ENCODE peak calls at places on chromosomes 6 and 20, in five cellular contexts. U, H, Z, E and B are unnamed samples.

GRCh38 chr20:1741309-1742048 is 83.9 kb upstream of the SIRPG start:
- DNase-seq in U (no peak), H (no peak), Z (no peak), E (no peak), B (no peak)

GRCh38 chr20:2993250-2993649 is 50.2 kb upstream of the GNRH2 start:
- DNase-seq in U (no peak), H (no peak), Z (no peak), E (no peak), B (peak; percentile 68)

GRCh38 chr6:70706491-70707123 is 38.9 kb downstream of the SMAP1 start:
- DNase-seq in U (no peak), H (no peak), Z (peak; percentile 39), E (peak; percentile 47), B (peak; percentile 67)

GRCh38 chr6:107248147-107248546 is 132.8 kb upstream of the BEND3 start:
- DNase-seq in U (no peak), H (no peak), Z (no peak), E (no peak), B (no peak)

GRCh38 chr6:45185403-45186251 is 142.5 kb upstream of the RUNX2 start:
- DNase-seq in U (no peak), H (no peak), Z (no peak), E (no peak), B (no peak)

GRCh38 chr6:122799140-122799539 is 10.1 kb downstream of the SMPDL3A start:
- DNase-seq in U (no peak), H (no peak), Z (no peak), E (no peak), B (no peak)

GRCh38 chr20:25211273-25211672 is 15.8 kb downstream of the ENTPD6 start:
- DNase-seq in U (no peak), H (no peak), Z (no peak), E (no peak), B (no peak)

GRCh38 chr20:25672659-25673058 is 24.0 kb downstream of the ZNF337 start:
- DNase-seq in U (no peak), H (no peak), Z (no peak), E (no peak), B (no peak)

GRCh38 chr6:81751388-81752083 is 945 bp downstream of the TENT5A start:
- DNase-seq in U (no peak), H (peak; percentile 39), Z (peak; percentile 18), E (peak; percentile 69), B (peak; percentile 42)

GRCh38 chr6:151627689-151628444 is 134.1 kb downstream of the CCDC170 start:
- DNase-seq in U (no peak), H (no peak), Z (no peak), E (no peak), B (no peak)

GRCh38 chr6:143507358-143508145 is 4.0 kb downstream of the FUCA2 start:
- DNase-seq in U (no peak), H (no peak), Z (no peak), E (peak; percentile 44), B (no peak)

GRCh38 chr6:149779644-149779963 is 30.1 kb downstream of the PCMT1 start:
- DNase-seq in U (no peak), H (no peak), Z (no peak), E (no peak), B (peak; percentile 46)

GRCh38 chr6:144284753-144285547 is at the start of gene UTRN:
- DNase-seq in U (no peak), H (peak; percentile 88), Z (peak; percentile 88), E (peak; percentile 90), B (peak; percentile 63)

GRCh38 chr6:93799226-93799625 is 379.9 kb upstream of the EPHA7 start:
- DNase-seq in U (no peak), H (no peak), Z (no peak), E (no peak), B (no peak)

GRCh38 chr20:1805161-1805581 is 90.0 kb upstream of the SIRPA start:
- DNase-seq in U (no peak), H (no peak), Z (no peak), E (no peak), B (peak; percentile 14)

GRCh38 chr20:14741616-14742015 is 404.2 kb upstream of the FLRT3 start:
- DNase-seq in U (no peak), H (no peak), Z (no peak), E (no peak), B (no peak)

GRCh38 chr6:144219056-144219685 is 66.0 kb upstream of the UTRN start:
- DNase-seq in U (no peak), H (no peak), Z (no peak), E (peak; percentile 64), B (no peak)

GRCh38 chr6:958531-958930 is 265.6 kb upstream of the EXOC2 start:
- DNase-seq in U (no peak), H (no peak), Z (no peak), E (peak; percentile 56), B (peak; percentile 1)

GRCh38 chr6:76852776-76853175 is 610.5 kb downstream of the HTR1B start:
- DNase-seq in U (no peak), H (no peak), Z (no peak), E (peak; percentile 53), B (no peak)

GRCh38 chr6:7542065-7542877 is 800 bp downstream of the DSP start:
- DNase-seq in U (no peak), H (peak; percentile 56), Z (peak; percentile 69), E (peak; percentile 46), B (peak; percentile 43)

GRCh38 chr20:35831983-35832382 is 60.2 kb downstream of the PHF20 start:
- DNase-seq in U (no peak), H (no peak), Z (no peak), E (no peak), B (no peak)

GRCh38 chr20:48096957-48097890 is 311.9 kb upstream of the SULF2 start:
- DNase-seq in U (no peak), H (no peak), Z (no peak), E (no peak), B (no peak)

GRCh38 chr6:164185342-164185920 is 770.9 kb downstream of the QKI start:
- DNase-seq in U (no peak), H (no peak), Z (no peak), E (no peak), B (no peak)

GRCh38 chr6:31907158-31907813 is 5.4 kb upstream of the ZBTB12 start:
- DNase-seq in U (no peak), H (no peak), Z (no peak), E (peak; percentile 93), B (peak; percentile 72)
- H2BK12ac ChIP-seq in U (no peak overlapping the region), H (no peak overlapping the region), Z (no peak overlapping the region), E (no peak overlapping the region), B (no peak overlapping the region)

GRCh38 chr6:20946037-20946436 is 411.8 kb downstream of the CDKAL1 start:
- DNase-seq in U (no peak), H (no peak), Z (no peak), E (peak; percentile 52), B (no peak)
- H2BK12ac ChIP-seq in U (no peak overlapping the region), H (no peak overlapping the region), Z (no peak overlapping the region), E (no peak overlapping the region), B (no peak overlapping the region)

DNA sequence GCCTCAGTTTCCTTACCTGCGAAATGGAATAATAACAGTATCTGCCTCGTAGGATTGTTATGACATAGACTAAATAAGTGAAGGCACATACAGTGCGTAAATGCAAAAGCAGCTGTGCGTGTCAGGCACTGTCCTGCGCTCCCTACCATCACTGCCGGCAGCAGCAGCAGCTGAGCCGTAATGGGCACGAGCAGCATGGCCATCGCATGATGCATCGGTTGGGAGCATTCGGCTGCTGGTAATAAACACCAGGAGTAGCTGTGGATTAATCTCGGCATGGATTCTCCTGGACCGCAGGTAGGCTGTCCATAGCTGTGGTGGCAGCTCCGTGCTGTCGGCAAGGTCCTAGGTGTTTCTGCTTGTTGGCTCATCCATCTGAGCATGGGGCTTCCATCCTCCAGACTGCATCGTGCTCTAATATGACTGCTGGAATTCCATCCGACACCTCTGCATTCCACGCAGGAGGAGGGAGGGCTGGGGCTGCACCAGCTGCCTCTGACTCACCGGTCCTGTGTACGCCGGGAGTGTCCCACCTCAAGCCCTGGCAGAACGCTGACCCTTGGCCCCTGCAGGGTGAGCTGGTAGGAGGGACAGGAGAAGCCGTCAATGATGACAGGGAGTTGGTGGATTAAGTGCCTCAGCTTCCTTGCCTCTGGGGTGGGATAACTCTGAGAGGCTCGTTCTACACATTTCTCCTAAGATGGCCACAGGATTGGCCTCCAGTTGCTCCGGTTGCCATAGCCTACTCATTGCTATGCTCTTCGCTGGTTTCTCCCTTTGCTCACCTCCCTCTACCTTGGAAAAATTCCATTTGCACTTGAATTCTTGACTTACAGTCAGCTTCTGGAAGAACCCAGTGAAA is 100.9 kb upstream of the PMEPA1 start:
- DNase-seq in U (no peak), H (no peak), Z (peak; percentile 17), E (no peak), B (peak; percentile 96)
- H2BK12ac ChIP-seq in U (no peak overlapping the region), H (no peak overlapping the region), Z (peak overlapping the region; percentile 17), E (no peak overlapping the region), B (peak overlapping the region; percentile 61)

DNA sequence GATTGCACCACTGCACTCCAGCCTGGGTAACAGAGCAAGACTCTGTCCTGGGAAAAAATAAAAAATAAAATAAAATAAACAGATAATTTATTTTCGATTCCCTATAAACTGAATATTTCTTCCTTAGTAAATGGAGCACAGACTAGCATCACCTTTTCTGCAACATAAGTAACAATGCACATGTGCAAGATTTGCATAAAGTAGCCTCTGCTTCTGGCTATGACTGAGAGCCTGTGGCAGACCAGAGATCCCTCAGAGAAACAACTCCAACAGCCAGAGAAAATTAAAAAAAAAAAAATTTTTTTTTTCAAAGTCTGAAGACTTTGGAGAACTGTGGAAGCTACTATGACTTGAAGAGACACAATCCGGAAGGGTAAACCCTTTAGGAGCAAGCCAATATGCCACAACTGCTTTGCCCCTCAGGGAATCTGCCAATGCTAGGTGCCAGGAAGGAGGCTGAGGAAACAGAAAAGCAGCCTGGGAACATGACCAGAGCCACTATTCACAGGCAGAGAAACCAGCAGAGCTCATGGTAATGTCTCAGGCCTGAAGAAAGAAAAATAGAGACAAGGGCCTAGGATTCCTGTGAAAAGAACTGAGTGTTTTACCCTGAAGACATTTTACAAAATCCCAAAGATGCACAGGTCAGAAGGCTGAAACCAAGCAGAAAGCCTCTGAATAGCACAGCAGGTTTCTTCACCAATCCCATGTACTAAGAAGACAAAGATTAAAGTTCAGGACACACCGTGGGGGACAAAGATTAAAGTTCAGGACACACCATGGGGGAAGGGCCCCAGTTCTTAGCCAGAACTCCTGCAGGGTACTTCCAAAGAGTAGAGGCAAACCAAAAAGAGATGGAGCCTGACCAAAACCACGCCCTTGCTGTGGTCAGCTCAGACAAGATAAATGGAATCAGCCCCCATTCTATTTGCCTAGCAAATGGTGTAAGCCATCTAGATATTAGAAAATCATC is 25.8 kb downstream of the B4GALT5 start:
- DNase-seq in U (no peak), H (no peak), Z (peak; percentile 48), E (no peak), B (no peak)
- H2BK12ac ChIP-seq in U (no peak overlapping the region), H (no peak overlapping the region), Z (no peak overlapping the region), E (no peak overlapping the region), B (no peak overlapping the region)

GRCh38 chr20:31237763-31238162 is 19.7 kb upstream of the DEFB115 start:
- DNase-seq in U (no peak), H (no peak), Z (no peak), E (no peak), B (no peak)

GRCh38 chr20:31236953-31237352 is 20.5 kb upstream of the DEFB115 start:
- DNase-seq in U (no peak), H (no peak), Z (no peak), E (no peak), B (no peak)

GRCh38 chr20:31239139-31239538 is 18.3 kb upstream of the DEFB115 start:
- DNase-seq in U (no peak), H (no peak), Z (no peak), E (no peak), B (no peak)
- H2BK12ac ChIP-seq in U (no peak overlapping the region), H (no peak overlapping the region), Z (no peak overlapping the region), E (no peak overlapping the region), B (no peak overlapping the region)

DNA sequence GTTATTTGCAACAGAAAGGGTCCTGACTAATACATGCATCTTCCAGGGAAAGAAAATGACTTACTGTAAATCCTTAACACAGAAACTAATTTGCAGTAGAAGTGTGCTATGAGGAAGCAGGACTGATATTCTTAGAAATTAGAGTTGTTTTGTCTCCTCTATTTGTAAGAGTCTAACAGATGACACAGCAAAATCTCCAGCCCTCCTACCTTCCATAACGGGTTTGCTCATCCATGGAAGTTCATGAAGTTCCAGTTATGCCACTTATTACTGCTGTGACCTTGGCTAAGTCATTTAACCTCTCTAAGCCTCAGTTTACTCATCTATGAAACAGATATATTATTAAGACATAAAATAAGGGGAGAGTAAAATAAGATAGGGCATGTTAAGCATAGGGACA is 44.9 kb downstream of the EYA2 start:
- DNase-seq in U (no peak), H (no peak), Z (no peak), E (no peak), B (no peak)
- H2BK12ac ChIP-seq in U (no peak overlapping the region), H (no peak overlapping the region), Z (no peak overlapping the region), E (no peak overlapping the region), B (no peak overlapping the region)